ENCODE peak calls at places on chromosomes 2 and 18, in nine cellular contexts. One of them, this sample, is unnamed.

GRCh38 chr2:232321156-232321816 is 57.3 kb upstream of the ALPP start:
- DNase-seq in upper lobe of left lung: no peak
- DNase-seq in hepatocyte: no peak
- DNase-seq in heart left ventricle: no peak
- DNase-seq in small intestine: no peak
- DNase-seq in heart right ventricle: no peak
- DNase-seq in mesendoderm: peak
- DNase-seq in naive thymus-derived CD4-positive, alpha-beta T cell: no peak
- DNase-seq in OCI-LY7: no peak
- DNase-seq in this sample: no peak

GRCh38 chr2:237465515-237466227 is 21.4 kb upstream of the MLPH start:
- DNase-seq in heart left ventricle: no peak
- DNase-seq in upper lobe of left lung: no peak
- DNase-seq in hepatocyte: no peak
- DNase-seq in OCI-LY7: no peak
- DNase-seq in heart right ventricle: no peak
- DNase-seq in naive thymus-derived CD4-positive, alpha-beta T cell: no peak
- DNase-seq in mesendoderm: no peak
- DNase-seq in small intestine: no peak
- DNase-seq in this sample: no peak

GRCh38 chr2:130370490-130370889 is 14.6 kb downstream of the PTPN18 start:
- DNase-seq in heart left ventricle: no peak
- DNase-seq in OCI-LY7: peak
- DNase-seq in naive thymus-derived CD4-positive, alpha-beta T cell: no peak
- DNase-seq in small intestine: peak
- DNase-seq in hepatocyte: no peak
- DNase-seq in heart right ventricle: no peak
- DNase-seq in upper lobe of left lung: no peak
- DNase-seq in mesendoderm: no peak
- DNase-seq in this sample: no peak

GRCh38 chr2:236507393-236508085 is 62.1 kb upstream of the ACKR3 start:
- DNase-seq in small intestine: no peak
- DNase-seq in OCI-LY7: no peak
- DNase-seq in heart left ventricle: no peak
- DNase-seq in heart right ventricle: peak
- DNase-seq in mesendoderm: peak
- DNase-seq in upper lobe of left lung: peak
- DNase-seq in hepatocyte: peak
- DNase-seq in naive thymus-derived CD4-positive, alpha-beta T cell: peak
- DNase-seq in this sample: no peak

GRCh38 chr18:67285583-67285982 is 230.9 kb downstream of the DSEL start:
- DNase-seq in naive thymus-derived CD4-positive, alpha-beta T cell: no peak
- DNase-seq in heart right ventricle: no peak
- DNase-seq in upper lobe of left lung: no peak
- DNase-seq in small intestine: no peak
- DNase-seq in OCI-LY7: no peak
- DNase-seq in heart left ventricle: no peak
- DNase-seq in mesendoderm: no peak
- DNase-seq in hepatocyte: no peak
- DNase-seq in this sample: no peak

GRCh38 chr2:102116675-102117471 is 25.7 kb upstream of the IL1R1 start:
- DNase-seq in small intestine: no peak
- DNase-seq in hepatocyte: no peak
- DNase-seq in mesendoderm: no peak
- DNase-seq in naive thymus-derived CD4-positive, alpha-beta T cell: no peak
- DNase-seq in OCI-LY7: no peak
- DNase-seq in heart right ventricle: peak
- DNase-seq in upper lobe of left lung: no peak
- DNase-seq in heart left ventricle: peak
- DNase-seq in this sample: no peak

GRCh38 chr18:37565985-37566478 is 434 bp upstream of the CELF4 start:
- DNase-seq in upper lobe of left lung: peak
- DNase-seq in naive thymus-derived CD4-positive, alpha-beta T cell: no peak
- DNase-seq in small intestine: no peak
- DNase-seq in OCI-LY7: no peak
- DNase-seq in mesendoderm: peak
- DNase-seq in hepatocyte: peak
- DNase-seq in heart right ventricle: peak
- DNase-seq in heart left ventricle: peak
- DNase-seq in this sample: peak

GRCh38 chr2:46615555-46616487 is 136.5 kb downstream of the TMEM247 start:
- DNase-seq in naive thymus-derived CD4-positive, alpha-beta T cell: no peak
- DNase-seq in OCI-LY7: peak
- DNase-seq in small intestine: peak
- DNase-seq in heart left ventricle: no peak
- DNase-seq in mesendoderm: peak
- DNase-seq in hepatocyte: peak
- DNase-seq in heart right ventricle: no peak
- DNase-seq in upper lobe of left lung: peak
- DNase-seq in this sample: peak

GRCh38 chr2:212027681-212028628 is 510.6 kb downstream of the ERBB4 start:
- DNase-seq in OCI-LY7: no peak
- DNase-seq in heart left ventricle: no peak
- DNase-seq in hepatocyte: no peak
- DNase-seq in naive thymus-derived CD4-positive, alpha-beta T cell: no peak
- DNase-seq in upper lobe of left lung: no peak
- DNase-seq in mesendoderm: no peak
- DNase-seq in heart right ventricle: no peak
- DNase-seq in small intestine: no peak
- DNase-seq in this sample: no peak

GRCh38 chr2:65877331-65877791 is 445.0 kb upstream of the SPRED2 start:
- DNase-seq in naive thymus-derived CD4-positive, alpha-beta T cell: no peak
- DNase-seq in hepatocyte: no peak
- DNase-seq in heart right ventricle: no peak
- DNase-seq in mesendoderm: no peak
- DNase-seq in upper lobe of left lung: no peak
- DNase-seq in heart left ventricle: no peak
- DNase-seq in small intestine: no peak
- DNase-seq in OCI-LY7: no peak
- DNase-seq in this sample: no peak

DNA sequence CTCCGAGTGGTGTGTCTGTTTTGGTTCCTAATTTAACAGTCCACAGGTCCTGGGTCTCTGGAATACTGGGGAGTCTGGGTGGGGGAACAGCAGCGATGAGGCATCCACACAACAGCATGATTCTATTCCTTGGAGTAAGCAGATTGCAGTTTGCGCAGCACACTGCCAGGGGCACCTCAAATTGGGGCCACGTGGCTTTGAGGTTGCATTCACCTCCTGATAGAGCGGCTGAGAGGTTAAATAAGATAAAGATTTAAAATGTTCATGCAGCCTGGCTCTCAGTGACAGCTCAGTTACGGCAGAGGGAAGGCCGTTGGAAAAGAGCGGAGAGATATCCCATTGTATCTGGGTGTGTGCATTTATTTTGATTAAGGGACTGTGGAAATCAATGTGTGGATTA is 202.3 kb downstream of the ASB1 start:
- DNase-seq in small intestine: no peak
- DNase-seq in hepatocyte: no peak
- DNase-seq in naive thymus-derived CD4-positive, alpha-beta T cell: no peak
- DNase-seq in upper lobe of left lung: no peak
- DNase-seq in mesendoderm: no peak
- DNase-seq in heart right ventricle: no peak
- DNase-seq in heart left ventricle: no peak
- DNase-seq in OCI-LY7: no peak
- DNase-seq in this sample: no peak
- H3K27ac ChIP-seq in small intestine: no peak
- H3K27ac ChIP-seq in hepatocyte: no peak
- H3K27ac ChIP-seq in naive thymus-derived CD4-positive, alpha-beta T cell: no peak
- H3K27ac ChIP-seq in upper lobe of left lung: no peak
- H3K27ac ChIP-seq in mesendoderm: no peak
- H3K27ac ChIP-seq in heart right ventricle: no peak
- H3K27ac ChIP-seq in heart left ventricle: no peak
- H3K27ac ChIP-seq in OCI-LY7: no peak
- H3K27ac ChIP-seq in this sample: no peak

DNA sequence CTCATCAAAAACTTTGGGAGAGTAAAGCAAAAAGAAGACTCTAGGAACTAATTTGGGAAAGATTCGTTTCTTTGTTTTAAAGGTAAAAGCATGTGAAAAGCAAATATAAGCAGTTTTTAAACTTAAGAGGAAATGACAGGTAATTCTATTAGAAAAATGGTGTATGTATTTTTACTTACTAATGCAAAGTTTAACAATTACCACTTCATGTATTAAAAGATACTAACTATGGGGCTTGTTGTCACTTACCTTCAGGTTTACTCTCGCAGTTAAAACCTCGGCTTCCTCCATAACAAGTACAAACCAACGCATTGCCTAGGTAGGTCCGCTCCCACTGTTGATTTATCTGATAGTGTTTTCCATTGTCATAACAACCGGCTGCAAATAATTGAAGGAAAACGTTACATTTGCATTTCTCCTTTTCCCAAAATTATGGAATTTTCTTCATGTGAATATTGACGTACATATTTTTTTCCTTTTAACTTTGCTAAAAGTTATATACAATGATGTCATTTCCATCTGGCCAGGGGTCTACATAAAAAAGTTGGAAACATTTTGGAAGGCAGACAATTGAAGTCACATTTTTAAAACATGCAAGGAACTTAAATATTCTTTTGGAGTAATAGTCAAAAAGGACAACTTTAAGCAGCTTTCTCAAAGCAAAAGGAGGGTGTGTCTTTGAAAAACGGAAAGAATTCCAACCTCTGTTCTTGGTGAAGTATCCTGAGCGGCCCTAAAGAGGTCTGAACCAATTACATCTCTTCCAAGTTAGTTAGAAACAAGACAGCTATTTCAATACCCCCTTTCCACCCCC is 1.2 kb downstream of the FN1 start:
- DNase-seq in heart right ventricle: no peak
- DNase-seq in small intestine: no peak
- DNase-seq in upper lobe of left lung: no peak
- DNase-seq in hepatocyte: no peak
- DNase-seq in heart left ventricle: no peak
- DNase-seq in naive thymus-derived CD4-positive, alpha-beta T cell: no peak
- DNase-seq in OCI-LY7: no peak
- DNase-seq in mesendoderm: peak
- DNase-seq in this sample: no peak
- H3K27ac ChIP-seq in heart right ventricle: no peak
- H3K27ac ChIP-seq in small intestine: no peak
- H3K27ac ChIP-seq in upper lobe of left lung: peak
- H3K27ac ChIP-seq in hepatocyte: peak
- H3K27ac ChIP-seq in heart left ventricle: peak
- H3K27ac ChIP-seq in naive thymus-derived CD4-positive, alpha-beta T cell: no peak
- H3K27ac ChIP-seq in OCI-LY7: no peak
- H3K27ac ChIP-seq in mesendoderm: no peak
- H3K27ac ChIP-seq in this sample: no peak

GRCh38 chr2:158723311-158723838 is 71.7 kb upstream of the DAPL1 start:
- DNase-seq in OCI-LY7: no peak
- DNase-seq in heart left ventricle: no peak
- DNase-seq in naive thymus-derived CD4-positive, alpha-beta T cell: no peak
- DNase-seq in hepatocyte: no peak
- DNase-seq in heart right ventricle: no peak
- DNase-seq in small intestine: no peak
- DNase-seq in upper lobe of left lung: peak
- DNase-seq in mesendoderm: no peak
- DNase-seq in this sample: peak
- H3K27ac ChIP-seq in OCI-LY7: no peak
- H3K27ac ChIP-seq in heart left ventricle: no peak
- H3K27ac ChIP-seq in naive thymus-derived CD4-positive, alpha-beta T cell: no peak
- H3K27ac ChIP-seq in hepatocyte: peak
- H3K27ac ChIP-seq in heart right ventricle: no peak
- H3K27ac ChIP-seq in small intestine: no peak
- H3K27ac ChIP-seq in upper lobe of left lung: no peak
- H3K27ac ChIP-seq in mesendoderm: no peak
- H3K27ac ChIP-seq in this sample: peak

DNA sequence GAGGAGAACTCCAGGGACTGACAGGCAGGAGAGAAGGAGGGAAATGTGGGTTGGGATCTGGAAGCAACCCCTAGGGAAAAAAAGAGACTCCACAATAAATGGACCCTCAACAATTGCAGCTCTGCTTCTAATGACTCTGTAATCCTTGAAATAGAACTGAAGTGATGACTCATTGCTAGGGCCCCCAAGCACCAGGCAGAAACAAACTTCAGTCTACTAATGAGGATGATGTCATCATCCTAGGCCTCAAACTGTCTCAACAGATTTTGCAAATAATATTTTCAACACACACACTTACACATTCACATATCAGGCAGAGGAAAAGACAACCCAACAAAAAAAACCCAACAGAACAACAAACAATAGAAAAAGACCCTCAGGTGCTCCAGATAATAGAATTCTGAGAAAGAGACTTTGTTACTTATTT is 143.3 kb downstream of the HDAC4 start:
- DNase-seq in small intestine: no peak
- DNase-seq in heart left ventricle: no peak
- DNase-seq in hepatocyte: peak
- DNase-seq in OCI-LY7: no peak
- DNase-seq in upper lobe of left lung: no peak
- DNase-seq in heart right ventricle: no peak
- DNase-seq in naive thymus-derived CD4-positive, alpha-beta T cell: no peak
- DNase-seq in mesendoderm: no peak
- DNase-seq in this sample: no peak
- H3K27ac ChIP-seq in small intestine: no peak
- H3K27ac ChIP-seq in heart left ventricle: no peak
- H3K27ac ChIP-seq in hepatocyte: peak
- H3K27ac ChIP-seq in OCI-LY7: no peak
- H3K27ac ChIP-seq in upper lobe of left lung: peak
- H3K27ac ChIP-seq in heart right ventricle: no peak
- H3K27ac ChIP-seq in naive thymus-derived CD4-positive, alpha-beta T cell: no peak
- H3K27ac ChIP-seq in mesendoderm: no peak
- H3K27ac ChIP-seq in this sample: no peak

This sample was measured in caudate nucleus.